ENCODE peak calls at places on chromosomes 12 and 14, in four cellular contexts. S is GM12878, E is WTC11, P is K562. K is an unnamed sample.

GRCh38 chr12:82517808-82518207 is 159.5 kb downstream of the METTL25 start:
- DNase-seq in E (peak; percentile 11), P (no peak), S (no peak), K (no peak)

GRCh38 chr12:115394498-115395220 is 710.7 kb upstream of the TBX3 start:
- DNase-seq in E (no peak), P (no peak), S (no peak), K (peak; percentile 46)

GRCh38 chr14:54627718-54628345 is 60.9 kb downstream of the SAMD4A start:
- DNase-seq in P (no peak), E (no peak), S (peak; percentile 57), K (no peak)

GRCh38 chr12:54404061-54405004 is 14.7 kb downstream of the ITGA5 start:
- DNase-seq in E (peak; percentile 92), P (peak; percentile 67), S (no peak), K (peak; percentile 40)

GRCh38 chr12:16605666-16606116 is 271 bp downstream of the LMO3 start:
- DNase-seq in P (no peak), E (no peak), S (no peak), K (peak; percentile 9)

GRCh38 chr14:51704465-51705050 is 52.8 kb downstream of the FRMD6 start:
- DNase-seq in P (no peak), E (no peak), S (no peak), K (no peak)

GRCh38 chr14:100682749-100683148 is 43.9 kb upstream of the DLK1 start:
- DNase-seq in E (no peak), S (no peak), P (no peak), K (no peak)

GRCh38 chr12:99600388-99600787 is 47.2 kb upstream of the GARIN6 start:
- DNase-seq in S (peak; percentile 37), E (no peak), P (no peak), K (no peak)

DNA sequence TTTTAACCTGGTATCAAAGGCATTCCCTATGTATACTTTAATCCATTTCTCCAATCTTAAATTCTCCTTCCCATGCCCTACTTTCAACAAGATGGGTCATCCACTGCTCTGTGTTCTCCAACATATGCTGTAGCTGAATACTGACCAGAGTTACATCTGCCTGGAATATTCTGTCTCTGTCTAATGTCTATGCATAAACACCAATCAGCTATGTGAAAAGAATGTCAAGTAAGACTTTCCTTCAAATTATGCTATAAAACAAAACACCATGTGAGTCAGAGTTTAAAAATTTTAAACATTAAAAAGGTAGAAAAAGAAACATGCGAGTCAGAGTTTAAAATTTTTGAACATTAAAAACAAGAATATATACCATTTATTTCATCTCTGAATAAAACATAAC is 19.3 kb downstream of the NT5DC3 start:
- DNase-seq in S (no peak), E (no peak), P (no peak), K (no peak)
- TF ChIP-seq NR2C2 in S (no peak), E (no peak), P (no peak), K (no peak)

DNA sequence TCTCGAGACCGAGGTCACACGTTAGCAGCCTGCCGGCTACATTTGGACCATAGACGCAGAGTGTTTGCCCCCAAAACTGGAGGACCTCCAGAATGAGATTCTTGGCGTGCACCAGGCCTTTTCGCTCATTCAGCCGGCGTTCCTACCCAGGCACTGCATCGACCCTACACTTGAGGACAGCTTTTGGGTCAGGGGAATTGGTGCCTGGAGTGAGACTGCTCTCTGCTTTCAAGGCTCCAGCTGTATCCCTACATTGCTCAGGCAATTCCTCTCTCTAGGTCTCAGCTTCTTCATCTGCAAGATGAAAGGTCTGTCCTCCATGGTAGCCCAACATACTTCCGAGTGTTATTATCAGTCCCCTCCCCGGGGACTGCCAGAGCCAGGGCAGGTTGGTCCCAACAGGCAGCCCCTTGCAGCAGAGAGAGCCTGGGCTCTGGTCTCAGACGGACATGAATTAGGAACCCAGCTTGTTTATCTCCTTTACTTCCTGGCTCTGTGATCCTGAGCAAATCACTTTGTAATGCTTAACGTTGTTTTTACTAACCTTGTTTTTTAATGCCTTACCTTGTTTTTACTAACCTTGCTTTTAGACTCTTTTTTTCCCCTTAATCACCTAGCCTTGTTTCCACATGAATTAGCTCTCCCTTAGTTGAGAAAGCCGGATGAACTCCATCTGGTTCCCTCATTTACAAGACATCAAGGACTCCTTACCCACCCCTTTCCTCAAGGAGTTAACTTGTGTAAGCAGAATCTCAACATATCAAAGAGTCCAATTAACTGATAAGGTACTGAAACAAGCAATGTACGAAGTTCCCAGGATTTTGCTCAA is 892 bp downstream of the TCHP start:
- DNase-seq in S (no peak), E (peak; percentile 34), P (peak; percentile 56), K (no peak)
- TF ChIP-seq NR2C2 in S (no peak), E (no peak), P (no peak), K (no peak)

GRCh38 chr12:45834809-45835208 is 105.3 kb downstream of the ARID2 start:
- DNase-seq in S (no peak), E (no peak), P (no peak), K (no peak)

DNA sequence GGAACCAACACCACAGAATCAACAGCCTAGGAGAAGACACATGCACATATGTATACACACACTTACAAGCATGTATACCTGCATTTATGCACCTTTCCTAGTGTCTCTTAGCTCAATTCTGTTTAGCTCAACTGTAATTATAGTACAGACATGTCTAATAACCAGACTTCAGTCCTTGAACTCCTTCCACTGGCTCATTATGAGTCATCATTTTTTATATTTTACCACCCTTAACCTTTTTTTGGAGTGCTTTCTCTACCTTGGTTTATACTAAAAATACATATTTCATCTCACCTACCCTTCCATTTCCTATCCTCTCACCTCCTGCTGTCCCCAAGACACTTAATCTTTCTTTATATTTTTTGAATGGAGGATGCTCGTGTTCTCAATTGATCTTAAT is 110.4 kb downstream of the ARID2 start:
- DNase-seq in E (no peak), S (no peak), P (no peak), K (no peak)
- TF ChIP-seq NR2C2 in E (no peak), S (no peak), P (no peak), K (no peak)

GRCh38 chr12:7609051-7609450 is 56.7 kb downstream of the APOBEC1 start:
- DNase-seq in S (no peak), E (no peak), P (no peak), K (no peak)

GRCh38 chr12:7608184-7608911 is 57.4 kb downstream of the APOBEC1 start:
- DNase-seq in E (no peak), S (no peak), P (no peak), K (no peak)

GRCh38 chr12:7609480-7609879 is 56.2 kb downstream of the APOBEC1 start:
- DNase-seq in P (no peak), E (no peak), S (no peak), K (no peak)

DNA sequence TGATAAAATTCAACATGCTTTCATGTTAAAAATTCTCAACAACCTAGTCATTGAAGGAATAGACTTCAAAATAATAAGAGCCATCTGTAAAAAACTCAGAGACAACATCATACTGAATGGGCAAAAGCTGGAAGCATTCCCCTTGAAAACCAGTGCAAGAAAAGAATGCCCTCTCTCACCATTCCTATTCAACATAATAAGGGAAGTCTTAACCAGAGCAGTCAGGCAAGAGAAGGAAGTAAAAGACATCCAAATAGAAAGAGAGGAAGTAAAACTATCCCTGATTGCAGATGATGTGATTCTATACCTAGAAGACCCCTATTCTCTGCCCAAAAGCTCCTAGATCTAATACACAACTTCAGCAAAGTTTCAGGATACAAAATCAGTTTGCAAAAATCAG is 52.9 kb downstream of the APOBEC1 start:
- DNase-seq in S (no peak), P (no peak), E (no peak), K (no peak)
- TF ChIP-seq NR2C2 in S (no peak), P (no peak), E (no peak), K (no peak)

DNA sequence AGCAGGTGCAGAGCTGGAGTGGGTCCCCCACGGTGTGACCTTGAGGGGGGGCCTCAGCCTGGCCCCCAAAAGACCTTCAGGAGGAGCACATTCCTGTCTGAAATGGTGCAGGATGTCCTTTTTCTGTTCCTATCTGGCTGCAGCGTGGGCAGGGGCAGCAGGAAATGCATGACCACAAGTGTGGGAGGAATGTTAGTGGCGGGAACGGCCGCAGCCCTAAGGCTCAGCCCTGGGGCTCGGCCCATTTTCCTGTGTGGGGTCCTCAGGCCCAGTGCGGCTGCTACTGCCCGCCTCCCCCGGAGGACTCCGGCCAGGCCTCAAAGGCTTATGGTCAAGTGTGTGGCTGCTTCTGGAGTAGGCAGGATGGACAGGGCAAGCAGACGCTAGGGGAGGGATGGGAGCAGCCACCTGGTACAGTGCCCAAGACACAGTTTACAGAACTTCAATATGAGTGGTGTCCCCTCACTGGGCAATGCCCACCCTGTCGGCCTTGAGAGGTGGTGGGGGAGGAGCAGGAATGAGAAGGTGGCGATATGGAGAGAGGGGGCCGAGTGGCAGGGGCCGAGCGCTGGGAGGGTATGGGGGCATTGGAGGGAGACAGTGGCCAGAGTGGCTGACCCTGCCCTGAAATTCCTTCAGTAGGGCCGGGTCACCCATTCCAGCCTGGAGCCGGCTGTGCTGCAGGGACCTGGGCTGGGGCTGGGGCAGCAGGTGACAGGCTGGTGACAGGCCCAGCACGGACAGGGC is 137.4 kb downstream of the CALM1 start:
- DNase-seq in S (no peak), E (no peak), P (peak; percentile 35), K (no peak)
- TF ChIP-seq NR2C2 in S (no peak), E (no peak), P (no peak), K (no peak)

GRCh38 chr14:22852940-22853767 is 16.8 kb downstream of the MMP14 start:
- DNase-seq in S (peak; percentile 63), P (peak; percentile 81), E (peak; percentile 98), K (peak; percentile 86)
- TF ChIP-seq NR2C2 in S (no peak), P (no peak), E (no peak), K (peak; percentile 55)

GRCh38 chr12:132690112-132690511 is 2.7 kb downstream of the PXMP2 start:
- DNase-seq in E (no peak), S (no peak), P (no peak), K (no peak)
- TF ChIP-seq NR2C2 in E (no peak), S (no peak), P (no peak), K (no peak)